ENCODE peak calls at places on chromosomes 4 and X, in eight cellular contexts. E is Daoy, G is AG04449, T is DMS153, O is NCI-H1694 treated with DMSO at 0.1 percent for 48 hours, D is mucosa of gallbladder, L is sigmoid colon, Q is hepatocyte. U is an unnamed sample.

GRCh38 chr4:3409571-3410091 is 32.1 kb upstream of the HGFAC start:
- DNase-seq in E (no peak), O (no peak), L (peak; percentile 53), G (no peak), D (no peak), T (no peak), Q (no peak), U (no peak)

GRCh38 chr4:94995684-94996394 is 238.1 kb downstream of the BMPR1B start:
- DNase-seq in G (no peak), O (no peak), Q (peak; percentile 20), L (no peak), T (no peak), D (peak; percentile 23), E (peak; percentile 13), U (peak; percentile 83)

GRCh38 chrX:25020391-25021131 is 4.8 kb upstream of the ARX start:
- DNase-seq in G (no peak), L (no peak), O (no peak), D (no peak), T (no peak), E (peak; percentile 30), Q (peak; percentile 66), U (no peak)

GRCh38 chr4:121147923-121148443 is 16.1 kb downstream of the TNIP3 start:
- DNase-seq in O (no peak), Q (no peak), L (no peak), G (no peak), D (no peak), E (no peak), T (no peak), U (no peak)

GRCh38 chr4:80125252-80126177 is 52.5 kb upstream of the ANTXR2 start:
- DNase-seq in L (no peak), D (no peak), T (no peak), Q (no peak), E (no peak), O (peak; percentile 37), G (no peak), U (peak; percentile 21)

GRCh38 chr4:146465628-146466027 is 56.1 kb downstream of the SLC10A7 start:
- DNase-seq in Q (no peak), G (no peak), T (no peak), E (no peak), D (no peak), O (no peak), L (no peak), U (no peak)

GRCh38 chr4:128068927-128069326 is 7.8 kb downstream of the LARP1B start:
- DNase-seq in D (no peak), Q (no peak), G (no peak), L (no peak), T (no peak), E (peak; percentile 15), O (no peak), U (no peak)

GRCh38 chr4:6183740-6184139 is 16.6 kb downstream of the JAKMIP1 start:
- DNase-seq in T (no peak), O (no peak), D (no peak), G (no peak), L (no peak), Q (no peak), E (no peak), U (no peak)

GRCh38 chr4:10018818-10019438 is 2.4 kb downstream of the SLC2A9 start:
- DNase-seq in D (peak; percentile 97), Q (peak; percentile 95), E (peak; percentile 96), O (peak; percentile 26), G (peak; percentile 21), T (peak; percentile 78), L (peak; percentile 99), U (peak; percentile 63)

GRCh38 chr4:71713611-71714203 is 70.2 kb downstream of the GC start:
- DNase-seq in Q (peak; percentile 77), O (peak; percentile 49), E (no peak), G (peak; percentile 36), T (peak; percentile 22), D (no peak), L (no peak), U (no peak)

GRCh38 chr4:55554453-55555030 is 7.8 kb upstream of the CLOCK start:
- DNase-seq in D (no peak), O (peak; percentile 0), L (no peak), E (no peak), T (no peak), Q (peak; percentile 40), G (no peak), U (no peak)

GRCh38 chr4:20464381-20464780 is 212.7 kb downstream of the SLIT2 start:
- DNase-seq in D (no peak), Q (peak; percentile 6), G (no peak), T (no peak), E (peak; percentile 68), O (no peak), L (no peak), U (no peak)

GRCh38 chr4:128574706-128575105 is 234.8 kb upstream of the JADE1 start:
- DNase-seq in O (peak; percentile 27), E (peak; percentile 33), T (peak; percentile 17), Q (peak; percentile 86), D (peak; percentile 83), G (peak; percentile 34), L (peak; percentile 83), U (no peak)

GRCh38 chr4:48315728-48316630 is 25.4 kb upstream of the SLAIN2 start:
- DNase-seq in E (peak; percentile 47), D (peak; percentile 19), L (no peak), G (no peak), T (no peak), Q (peak; percentile 55), O (peak; percentile 5), U (peak; percentile 35)

GRCh38 chr4:188423039-188423438 is 283.8 kb downstream of the TRIML1 start:
- DNase-seq in O (no peak), G (no peak), D (no peak), Q (no peak), T (no peak), L (no peak), E (no peak), U (no peak)

GRCh38 chr4:38531126-38531737 is 132.8 kb upstream of the KLF3 start:
- DNase-seq in G (no peak), E (no peak), T (no peak), Q (peak; percentile 58), D (no peak), L (no peak), O (no peak), U (no peak)

GRCh38 chrX:40090050-40090804 is 7.5 kb downstream of the BCOR start:
- DNase-seq in O (no peak), E (no peak), D (peak; percentile 16), Q (peak; percentile 46), L (no peak), G (no peak), T (no peak), U (no peak)

GRCh38 chr4:8844976-8845690 is 26.5 kb downstream of the HMX1 start:
- DNase-seq in E (no peak), Q (no peak), G (no peak), L (peak; percentile 41), O (no peak), T (no peak), D (no peak), U (no peak)

GRCh38 chrX:123169247-123169901 is 14.7 kb upstream of the GRIA3 start:
- DNase-seq in T (no peak), Q (peak; percentile 40), D (no peak), G (no peak), L (no peak), E (no peak), O (no peak), U (no peak)

GRCh38 chr4:24598025-24598424 is 13.7 kb upstream of the DHX15 start:
- DNase-seq in D (peak; percentile 74), E (no peak), O (no peak), T (no peak), Q (peak; percentile 76), L (no peak), G (no peak), U (no peak)

GRCh38 chr4:73222466-73223257 is 35.9 kb downstream of the ANKRD17 start:
- DNase-seq in O (peak; percentile 75), G (peak; percentile 88), E (peak; percentile 75), L (peak; percentile 68), Q (peak; percentile 88), T (peak; percentile 90), D (peak; percentile 75), U (peak; percentile 78)

GRCh38 chrX:103780701-103781402 is 4.2 kb downstream of the PLP1 start:
- DNase-seq in Q (no peak), O (no peak), G (no peak), T (no peak), D (no peak), L (no peak), E (no peak), U (no peak)

GRCh38 chr4:168843635-168844034 is 166.4 kb downstream of the CBR4 start:
- DNase-seq in E (no peak), Q (no peak), D (no peak), L (no peak), T (no peak), G (no peak), O (no peak), U (no peak)

GRCh38 chr4:86926428-86927086 is 8.3 kb upstream of the AFF1 start:
- DNase-seq in T (no peak), E (no peak), Q (peak; percentile 62), O (no peak), G (no peak), L (no peak), D (no peak), U (no peak)

GRCh38 chr4:142334931-142335330 is 511.2 kb downstream of the INPP4B start:
- DNase-seq in Q (no peak), O (no peak), E (no peak), D (no peak), G (no peak), L (no peak), T (no peak), U (no peak)